ENCODE peak calls at places on chromosomes 1 and 21, in nine cellular contexts. F is activated naive CD4-positive, alpha-beta T cell treated with anti-CD3 and anti-CD28 coated beads, Interleukin-2, amount 50 U/mL, for 16 hours; L is GDM1; H is germinal center; W is activated CD4-positive, alpha-beta T cell treated with anti-CD3 and anti-CD28 coated beads, Interleukin-2, amount 10 ng/mL, durations not matched to agents 7 days and 5 days; N is EH; J is iPS-NIHi11; Q is HCT116; C is GM10248. O is an unnamed sample.

GRCh38 chr21:44845418-44846200 is 27.7 kb upstream of the SUMO3 start:
- DNase-seq in J (peak; percentile 92), L (peak; percentile 41), C (peak; percentile 80), W (peak; percentile 55), H (peak; percentile 54), F (peak; percentile 62), N (peak; percentile 61), Q (no peak), O (peak; percentile 89)

GRCh38 chr1:152392909-152393308 is 21.2 kb downstream of the CRNN start:
- DNase-seq in H (no peak), Q (no peak), J (no peak), F (no peak), N (no peak), C (no peak), W (no peak), L (no peak), O (no peak)

GRCh38 chr1:30188329-30188728 is 535.1 kb downstream of the MATN1 start:
- DNase-seq in L (no peak), N (no peak), W (no peak), Q (no peak), C (no peak), F (no peak), J (no peak), H (no peak), O (no peak)

GRCh38 chr1:94690033-94690712 is 130.0 kb upstream of the SLC44A3 start:
- DNase-seq in F (no peak), J (no peak), Q (no peak), C (no peak), L (no peak), W (no peak), H (no peak), N (peak; percentile 96), O (peak; percentile 85)

GRCh38 chr1:180652791-180653190 is 21.0 kb downstream of the XPR1 start:
- DNase-seq in J (no peak), W (no peak), Q (no peak), H (no peak), N (peak; percentile 27), C (no peak), F (no peak), L (no peak), O (peak; percentile 5)

GRCh38 chr1:56291374-56291841 is 288.0 kb downstream of the PLPP3 start:
- DNase-seq in J (peak; percentile 31), F (no peak), H (no peak), C (no peak), N (no peak), L (no peak), W (no peak), Q (no peak), O (peak; percentile 27)

GRCh38 chr1:228035844-228036243 is 29.0 kb downstream of the WNT3A start:
- DNase-seq in L (no peak), Q (no peak), W (no peak), F (no peak), H (no peak), N (no peak), J (no peak), C (no peak), O (no peak)

GRCh38 chr1:156114919-156115513 is 505 bp downstream of the LMNA start:
- DNase-seq in Q (no peak), L (no peak), C (peak; percentile 39), N (peak; percentile 43), W (no peak), H (no peak), J (peak; percentile 67), F (no peak), O (peak; percentile 30)

GRCh38 chr1:68207129-68207689 is 25.1 kb downstream of the WLS start:
- DNase-seq in N (peak; percentile 67), J (no peak), F (no peak), Q (no peak), C (no peak), H (no peak), W (no peak), L (no peak), O (peak; percentile 41)

GRCh38 chr21:35234725-35235124 is 185.6 kb upstream of the RUNX1 start:
- DNase-seq in N (no peak), H (peak; percentile 19), L (peak; percentile 29), J (no peak), C (peak; percentile 12), Q (no peak), F (no peak), W (peak; percentile 19), O (peak; percentile 20)

GRCh38 chr21:17921579-17922530 is 102.7 kb upstream of the C21orf91 start:
- DNase-seq in N (peak; percentile 58), W (no peak), C (no peak), J (no peak), Q (no peak), H (no peak), F (no peak), L (no peak), O (peak; percentile 68)

GRCh38 chr21:16418211-16418610 is 688.4 kb downstream of the USP25 start:
- DNase-seq in Q (no peak), J (no peak), C (no peak), N (no peak), L (no peak), F (no peak), W (no peak), H (no peak), O (peak; percentile 58)

GRCh38 chr1:42931911-42932422 is 26.7 kb downstream of the SLC2A1 start:
- DNase-seq in F (peak; percentile 62), L (peak; percentile 94), Q (no peak), J (peak; percentile 51), N (no peak), C (peak; percentile 88), W (peak; percentile 91), H (peak; percentile 84), O (no peak)

GRCh38 chr1:230340778-230341546 is 85.2 kb downstream of the PGBD5 start:
- DNase-seq in N (no peak), L (no peak), J (no peak), Q (no peak), C (no peak), H (no peak), F (no peak), W (no peak), O (no peak)

GRCh38 chr1:90919900-90920299 is 101.9 kb downstream of the ZNF644 start:
- DNase-seq in C (no peak), W (no peak), F (no peak), N (peak; percentile 5), Q (no peak), J (no peak), L (no peak), H (no peak), O (peak; percentile 4)

GRCh38 chr1:61301824-61302652 is 219.7 kb downstream of the NFIA start:
- DNase-seq in C (no peak), J (no peak), H (no peak), F (no peak), L (no peak), W (no peak), Q (no peak), N (peak; percentile 32), O (peak; percentile 40)

GRCh38 chr1:52632732-52633290 is at the start of gene SHISAL2A:
- DNase-seq in N (peak; percentile 45), L (no peak), Q (no peak), W (peak; percentile 56), F (peak; percentile 75), J (peak; percentile 76), H (peak; percentile 62), C (peak; percentile 55), O (peak; percentile 52)

GRCh38 chr1:17764578-17764977 is 9.4 kb downstream of the ACTL8 start:
- DNase-seq in N (no peak), H (no peak), L (no peak), W (no peak), J (no peak), C (no peak), Q (no peak), F (no peak), O (no peak)

GRCh38 chr21:46092026-46092764 is 5.7 kb upstream of the COL6A2 start:
- DNase-seq in C (peak; percentile 11), L (no peak), J (no peak), W (no peak), F (no peak), N (peak; percentile 99), H (no peak), Q (no peak), O (peak; percentile 93)

GRCh38 chr1:33099290-33100118 is 18.6 kb downstream of the AZIN2 start:
- DNase-seq in C (no peak), F (peak; percentile 62), H (no peak), Q (peak; percentile 90), N (peak; percentile 100), J (peak; percentile 49), W (peak; percentile 87), L (peak; percentile 96), O (peak; percentile 96)

GRCh38 chr1:229793488-229793887 is 167.4 kb downstream of the URB2 start:
- DNase-seq in H (no peak), Q (no peak), C (no peak), N (no peak), L (no peak), F (no peak), J (no peak), W (no peak), O (no peak)

GRCh38 chr21:29164330-29164942 is 34.0 kb downstream of the MAP3K7CL start:
- DNase-seq in L (no peak), W (no peak), H (no peak), Q (peak; percentile 69), J (peak; percentile 20), F (no peak), C (peak; percentile 30), N (peak; percentile 85), O (peak; percentile 69)

GRCh38 chr1:168121314-168122029 is 15.3 kb downstream of the GPR161 start:
- DNase-seq in H (no peak), L (no peak), F (no peak), N (peak; percentile 69), J (no peak), C (no peak), Q (no peak), W (no peak), O (peak; percentile 92)

GRCh38 chr1:111690306-111690617 is 48.9 kb downstream of the INKA2 start:
- DNase-seq in H (no peak), W (no peak), N (peak; percentile 96), J (peak; percentile 24), L (no peak), F (no peak), Q (no peak), C (no peak), O (peak; percentile 66)

GRCh38 chr1:192238421-192238820 is 78.4 kb upstream of the RGS21 start:
- DNase-seq in H (no peak), J (no peak), W (no peak), L (no peak), N (no peak), F (no peak), C (no peak), Q (no peak), O (no peak)

GRCh38 chr1:12643785-12644184 is at the start of gene AADACL4:
- DNase-seq in J (no peak), C (no peak), N (no peak), H (no peak), Q (no peak), W (no peak), L (no peak), F (no peak), O (no peak)

GRCh38 chr21:37461494-37461893 is 94.9 kb downstream of the DYRK1A start:
- DNase-seq in Q (no peak), F (no peak), N (peak; percentile 60), W (peak; percentile 30), L (no peak), C (peak; percentile 18), H (no peak), J (no peak), O (no peak)

O was measured in GM03348.